ENCODE peak calls at places on chromosomes 6 and 20, in five cellular contexts. One of them, this sample, is unnamed.

GRCh38 chr6:162123797-162124196 is 603.8 kb downstream of the PRKN start:
- DNase-seq in HFFc6: no peak
- DNase-seq in ELF-1: peak
- DNase-seq in AML-193: no peak
- DNase-seq in fibroblast of lung: no peak
- DNase-seq in this sample: peak

GRCh38 chr6:142260748-142261147 is 41.1 kb upstream of the ADGRG6 start:
- DNase-seq in HFFc6: no peak
- DNase-seq in ELF-1: no peak
- DNase-seq in AML-193: no peak
- DNase-seq in fibroblast of lung: no peak
- DNase-seq in this sample: no peak

GRCh38 chr6:4814212-4814611 is 38.0 kb downstream of the CDYL start:
- DNase-seq in HFFc6: no peak
- DNase-seq in ELF-1: no peak
- DNase-seq in AML-193: no peak
- DNase-seq in fibroblast of lung: no peak
- DNase-seq in this sample: no peak

GRCh38 chr20:4435210-4435609 is 286.5 kb upstream of the PRND start:
- DNase-seq in HFFc6: peak
- DNase-seq in ELF-1: no peak
- DNase-seq in AML-193: no peak
- DNase-seq in fibroblast of lung: peak
- DNase-seq in this sample: peak

GRCh38 chr20:31237763-31238162 is 19.7 kb upstream of the DEFB115 start:
- DNase-seq in HFFc6: no peak
- DNase-seq in ELF-1: no peak
- DNase-seq in AML-193: no peak
- DNase-seq in fibroblast of lung: no peak
- DNase-seq in this sample: no peak

GRCh38 chr6:26408828-26409730 is 7.0 kb downstream of the BTN3A1 start:
- DNase-seq in HFFc6: no peak
- DNase-seq in ELF-1: no peak
- DNase-seq in AML-193: no peak
- DNase-seq in fibroblast of lung: no peak
- DNase-seq in this sample: no peak

GRCh38 chr6:108168026-108168463 is 2.2 kb downstream of the NR2E1 start:
- DNase-seq in HFFc6: no peak
- DNase-seq in ELF-1: peak
- DNase-seq in AML-193: no peak
- DNase-seq in fibroblast of lung: no peak
- DNase-seq in this sample: no peak

GRCh38 chr6:133359256-133359655 is 118.1 kb downstream of the EYA4 start:
- DNase-seq in HFFc6: no peak
- DNase-seq in ELF-1: no peak
- DNase-seq in AML-193: no peak
- DNase-seq in fibroblast of lung: peak
- DNase-seq in this sample: no peak

GRCh38 chr6:157059781-157060180 is 263.5 kb downstream of the TMEM242 start:
- DNase-seq in HFFc6: no peak
- DNase-seq in ELF-1: no peak
- DNase-seq in AML-193: no peak
- DNase-seq in fibroblast of lung: peak
- DNase-seq in this sample: no peak

GRCh38 chr6:113763311-113763766 is 93.8 kb upstream of the MARCKS start:
- DNase-seq in HFFc6: no peak
- DNase-seq in ELF-1: no peak
- DNase-seq in AML-193: no peak
- DNase-seq in fibroblast of lung: peak
- DNase-seq in this sample: no peak

GRCh38 chr6:35640017-35640664 is 48.6 kb downstream of the FKBP5 start:
- DNase-seq in HFFc6: no peak
- DNase-seq in ELF-1: no peak
- DNase-seq in AML-193: no peak
- DNase-seq in fibroblast of lung: peak
- DNase-seq in this sample: no peak

GRCh38 chr6:836276-836853 is 143.4 kb upstream of the EXOC2 start:
- DNase-seq in HFFc6: no peak
- DNase-seq in ELF-1: no peak
- DNase-seq in AML-193: no peak
- DNase-seq in fibroblast of lung: no peak
- DNase-seq in this sample: no peak

GRCh38 chr6:134447423-134447822 is 129.5 kb upstream of the SGK1 start:
- DNase-seq in HFFc6: no peak
- DNase-seq in ELF-1: no peak
- DNase-seq in AML-193: no peak
- DNase-seq in fibroblast of lung: peak
- DNase-seq in this sample: no peak

GRCh38 chr6:139443226-139444112 is 69.0 kb upstream of the CITED2 start:
- DNase-seq in HFFc6: no peak
- DNase-seq in ELF-1: no peak
- DNase-seq in AML-193: no peak
- DNase-seq in fibroblast of lung: peak
- DNase-seq in this sample: peak

This sample was measured in GM03348.